ENCODE peak calls at places on chromosomes 7 and 10, in four cellular contexts. H is transverse colon, Y is endothelial cell of umbilical vein, S is lower leg skin. O is an unnamed sample.

GRCh38 chr7:27105161-27106122 is 3.0 kb upstream of the HOXA2 start:
- DNase-seq in S (no peak), Y (peak), H (no peak), O (no peak)

GRCh38 chr7:120858299-120858636 is 324 bp upstream of the TSPAN12 start:
- DNase-seq in Y (no peak), H (no peak), S (no peak), O (no peak)

GRCh38 chr10:52312999-52313349 is 1.1 kb upstream of the DKK1 start:
- DNase-seq in Y (no peak), H (no peak), S (no peak), O (no peak)

GRCh38 chr7:60706-61105 is 131.7 kb upstream of the FAM20C start:
- DNase-seq in S (no peak), Y (no peak), H (peak), O (no peak)

GRCh38 chr10:132350391-132350790 is 18.4 kb downstream of the LRRC27 start:
- DNase-seq in H (no peak), S (no peak), Y (no peak), O (no peak)

GRCh38 chr7:39667354-39667923 is 44.1 kb downstream of the RALA start:
- DNase-seq in H (no peak), Y (no peak), S (no peak), O (no peak)

GRCh38 chr10:50469288-50469687 is 154.5 kb downstream of the SGMS1 start:
- DNase-seq in Y (no peak), H (no peak), S (no peak), O (no peak)

GRCh38 chr7:153641202-153641601 is 411.0 kb upstream of the DPP6 start:
- DNase-seq in H (no peak), Y (no peak), S (no peak), O (no peak)

DNA sequence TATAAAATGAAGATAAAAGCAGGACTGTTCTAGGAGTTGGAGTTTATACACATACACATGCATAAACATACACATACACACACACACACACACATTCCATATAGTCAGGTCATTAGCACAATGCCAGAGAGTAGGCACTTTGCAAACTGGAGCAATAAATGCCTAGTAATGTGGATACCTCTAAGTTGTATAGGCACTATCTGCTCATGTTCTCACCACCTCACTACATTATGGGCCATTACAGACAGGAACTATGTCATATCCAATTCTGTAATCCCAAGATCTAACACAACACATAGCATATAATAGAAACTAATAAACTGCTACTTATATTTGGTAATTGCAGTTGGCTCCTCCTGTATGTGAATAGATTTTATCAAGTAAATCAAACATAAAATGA is 115.6 kb downstream of the GRM8 start:
- DNase-seq in H (no peak), S (no peak), Y (no peak), O (no peak)
- TF ChIP-seq POLR2A in H (no peak), S (no peak), Y (no peak), O (no peak)

GRCh38 chr7:101744588-101744987 is 72.8 kb upstream of the CUX1 start:
- DNase-seq in Y (no peak), S (no peak), H (no peak), O (no peak)
- TF ChIP-seq POLR2A in Y (no peak), S (no peak), H (no peak), O (no peak)

GRCh38 chr7:23397241-23397640 is 73.0 kb downstream of the IGF2BP3 start:
- DNase-seq in H (no peak), Y (no peak), S (no peak), O (no peak)
- TF ChIP-seq POLR2A in H (no peak), Y (no peak), S (no peak), O (no peak)

GRCh38 chr10:103192451-103193106 is 493 bp downstream of the NT5C2 start:
- DNase-seq in H (peak), Y (peak), S (peak), O (peak)
- TF ChIP-seq POLR2A in H (peak), Y (peak), S (no peak), O (peak)

GRCh38 chr7:151271699-151272355 is 23.3 kb upstream of the SMARCD3 start:
- DNase-seq in H (peak), Y (no peak), S (peak), O (peak)
- TF ChIP-seq POLR2A in H (no peak), Y (no peak), S (no peak), O (no peak)

GRCh38 chr7:99380823-99381663 is 6.5 kb downstream of the ARPC1B start:
- DNase-seq in Y (no peak), S (no peak), H (peak), O (no peak)
- TF ChIP-seq POLR2A in Y (peak), S (no peak), H (peak), O (no peak)

GRCh38 chr7:149873074-149873967 is 448 bp upstream of the ATP6V0E2 start:
- DNase-seq in H (peak), S (peak), Y (peak), O (peak)
- TF ChIP-seq POLR2A in H (peak), S (no peak), Y (peak), O (peak)

GRCh38 chr10:56359837-56360236 is 1.2 kb downstream of the ZWINT start:
- DNase-seq in H (no peak), S (no peak), Y (no peak), O (no peak)

GRCh38 chr10:56360583-56360966 is 484 bp downstream of the ZWINT start:
- DNase-seq in Y (peak), S (no peak), H (no peak), O (peak)

GRCh38 chr10:56357018-56357417 is 4.0 kb downstream of the ZWINT start:
- DNase-seq in Y (no peak), H (no peak), S (no peak), O (no peak)

GRCh38 chr10:56360967-56361841 is at the start of gene ZWINT:
- DNase-seq in S (peak), Y (peak), H (peak), O (peak)
- TF ChIP-seq POLR2A in S (no peak), Y (peak), H (peak), O (peak)

GRCh38 chr10:12922117-12922900 is 79.2 kb downstream of the CCDC3 start:
- DNase-seq in Y (no peak), H (no peak), S (peak), O (no peak)
- TF ChIP-seq POLR2A in Y (no peak), H (no peak), S (no peak), O (no peak)